ENCODE peak calls at places on chromosomes 1 and 21, in eight cellular contexts. J is PC-3, Y is OCI-LY7, E is H9, K is MM.1S, D is neuronal stem cell, L is astrocyte, A is endothelial cell of umbilical vein. U is an unnamed sample.

GRCh38 chr1:116910379-116911165 is 856 bp downstream of the PTGFRN start:
- DNase-seq in J (peak), Y (no peak), E (peak), K (no peak), D (no peak), L (no peak), A (peak), U (peak)

GRCh38 chr1:168470821-168471473 is 72.8 kb downstream of the XCL2 start:
- DNase-seq in J (peak), Y (no peak), E (no peak), K (no peak), D (no peak), L (peak), A (no peak), U (peak)

GRCh38 chr1:235995511-235995910 is 69.4 kb downstream of the NID1 start:
- DNase-seq in J (no peak), Y (no peak), E (no peak), K (no peak), D (no peak), L (no peak), A (no peak), U (no peak)

GRCh38 chr21:35511298-35512162 is 462.4 kb upstream of the RUNX1 start:
- DNase-seq in J (peak), Y (no peak), E (no peak), K (no peak), D (no peak), L (peak), A (no peak), U (peak)

GRCh38 chr1:53129891-53130597 is 12.4 kb downstream of the SLC1A7 start:
- DNase-seq in J (no peak), Y (no peak), E (no peak), K (no peak), D (no peak), L (no peak), A (no peak), U (no peak)

GRCh38 chr1:202255343-202255742 is 61.7 kb downstream of the LGR6 start:
- DNase-seq in J (no peak), Y (no peak), E (no peak), K (no peak), D (no peak), L (no peak), A (no peak), U (no peak)

GRCh38 chr1:58898739-58899580 is 115.1 kb upstream of the JUN start:
- DNase-seq in J (no peak), Y (no peak), E (no peak), K (no peak), D (no peak), L (no peak), A (peak), U (no peak)

GRCh38 chr1:241642593-241642944 is 2.4 kb upstream of the CHML start:
- DNase-seq in J (no peak), Y (no peak), E (no peak), K (no peak), D (no peak), L (no peak), A (no peak), U (no peak)

GRCh38 chr1:77678628-77679610 is 3.5 kb downstream of the ZZZ3 start:
- DNase-seq in J (no peak), Y (no peak), E (no peak), K (no peak), D (no peak), L (no peak), A (no peak), U (no peak)

DNA sequence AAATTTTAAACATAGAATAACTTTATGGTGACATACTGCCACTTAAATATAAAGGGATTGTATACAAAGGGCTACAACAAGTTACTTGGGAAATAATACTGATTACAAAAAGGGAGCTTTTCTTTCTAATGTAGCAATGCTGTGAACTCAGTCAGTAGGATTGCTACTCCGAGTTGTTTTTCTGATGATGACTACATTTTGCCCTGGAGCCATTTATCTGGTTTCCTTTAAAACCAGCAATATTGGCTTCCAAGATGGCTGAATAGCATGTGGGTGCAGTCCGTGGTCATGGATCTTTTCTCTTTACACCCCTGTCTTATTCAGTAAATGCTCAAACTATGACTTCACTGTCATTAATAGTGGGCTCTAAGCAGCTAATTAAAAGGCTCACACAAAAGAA is 92.6 kb upstream of the NEK7 start:
- DNase-seq in J (peak), Y (no peak), E (no peak), K (no peak), D (no peak), L (no peak), A (no peak), U (peak)
- H2AFZ ChIP-seq in J (peak), Y (no peak), E (no peak), K (no peak), D (peak), L (peak), A (no peak), U (peak)

GRCh38 chr1:226066415-226067077 is 4.0 kb downstream of the H3-3A start:
- DNase-seq in J (no peak), Y (no peak), E (no peak), K (no peak), D (no peak), L (peak), A (no peak), U (peak)
- H3K4me2 ChIP-seq in J (no peak), Y (peak), E (peak), K (peak), D (peak), L (peak), A (no peak), U (no peak)

GRCh38 chr1:9444532-9444931 is 94.7 kb upstream of the SLC25A33 start:
- DNase-seq in J (no peak), Y (no peak), E (no peak), K (no peak), D (no peak), L (no peak), A (no peak), U (no peak)
- H2AFZ ChIP-seq in J (no peak), Y (no peak), E (no peak), K (no peak), D (no peak), L (no peak), A (no peak), U (no peak)

DNA sequence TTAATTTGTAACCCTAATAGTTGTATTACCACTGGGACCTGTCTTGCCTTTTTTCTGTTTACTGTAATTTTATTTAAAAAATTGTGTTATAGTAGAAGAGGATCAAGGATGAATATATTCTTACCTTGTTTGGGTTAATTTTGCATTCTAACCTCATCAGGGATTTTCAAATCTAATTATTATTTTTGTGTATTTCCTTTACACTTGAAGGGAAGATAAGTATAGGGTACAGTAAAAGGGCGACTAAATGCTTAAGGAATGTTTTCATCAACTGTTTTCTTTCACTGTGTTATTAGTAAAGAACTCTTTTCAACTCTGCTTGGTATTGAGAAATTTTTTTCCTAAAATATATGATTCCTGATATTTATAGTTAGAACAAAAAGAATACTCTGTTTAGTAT is 33.3 kb downstream of the OSBPL9 start:
- DNase-seq in J (no peak), Y (no peak), E (no peak), K (no peak), D (no peak), L (no peak), A (no peak), U (peak)
- H3K4me2 ChIP-seq in J (no peak), Y (no peak), E (no peak), K (no peak), D (no peak), L (no peak), A (no peak), U (no peak)

DNA sequence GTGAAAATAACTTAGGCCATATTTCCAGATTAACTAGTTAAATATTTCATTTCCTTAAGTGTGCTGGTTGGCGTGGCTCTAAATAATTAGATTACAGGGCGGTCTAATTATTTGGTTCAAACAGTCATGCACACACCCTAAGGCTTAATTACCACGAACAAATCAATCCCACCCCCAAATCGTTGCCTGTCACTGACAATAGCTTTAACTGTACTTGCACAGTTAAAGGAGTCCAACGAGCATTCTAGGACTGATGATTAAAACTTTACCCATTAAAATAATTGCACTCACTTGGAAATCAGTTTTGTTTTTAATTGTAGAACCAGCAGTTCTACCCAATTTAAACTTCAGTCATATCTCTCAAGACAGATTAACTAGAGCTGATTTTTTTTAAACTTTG is 1.5 kb upstream of the POU2F1 start:
- DNase-seq in J (no peak), Y (no peak), E (no peak), K (no peak), D (no peak), L (no peak), A (no peak), U (no peak)
- H2AFZ ChIP-seq in J (peak), Y (peak), E (no peak), K (peak), D (peak), L (peak), A (peak), U (peak)

GRCh38 chr1:229803601-229804217 is 177.7 kb downstream of the URB2 start:
- DNase-seq in J (peak), Y (no peak), E (no peak), K (no peak), D (no peak), L (no peak), A (no peak), U (no peak)
- H3K4me2 ChIP-seq in J (no peak), Y (no peak), E (no peak), K (no peak), D (no peak), L (no peak), A (no peak), U (no peak)

GRCh38 chr1:233655433-233655844 is 41.5 kb downstream of the KCNK1 start:
- DNase-seq in J (no peak), Y (no peak), E (no peak), K (no peak), D (no peak), L (no peak), A (no peak), U (no peak)
- H2AFZ ChIP-seq in J (no peak), Y (no peak), E (no peak), K (no peak), D (no peak), L (no peak), A (no peak), U (no peak)

GRCh38 chr1:8379513-8380186 is 61.7 kb downstream of the SLC45A1 start:
- DNase-seq in J (no peak), Y (no peak), E (no peak), K (no peak), D (no peak), L (no peak), A (no peak), U (no peak)
- H3K4me2 ChIP-seq in J (no peak), Y (no peak), E (no peak), K (no peak), D (no peak), L (no peak), A (no peak), U (no peak)

U was measured in GM23248.